ENCODE peak calls at places on chromosome 22, in nine cellular contexts. F, D, Q, Y, S, N, E, U and T are unnamed samples. For H3K4me1, the result is how much of the 10 kb centered on the place peaks cover.

GRCh38 chr22:35437038-35437437 is 37.1 kb downstream of the MCM5 start:
- DNase-seq in F (peak), D (peak), Q (no peak), Y (no peak), S (no peak), N (no peak), E (no peak), U (peak), T (no peak)

GRCh38 chr22:20422271-20422958 is 15.2 kb downstream of the SCARF2 start:
- DNase-seq in F (peak), D (peak), Q (no peak), Y (peak), S (no peak), N (no peak), E (no peak), U (no peak), T (no peak)

GRCh38 chr22:40855104-40855959 is 1.1 kb downstream of the ST13 start:
- DNase-seq in F (no peak), D (peak), Q (peak), Y (no peak), S (no peak), N (no peak), E (peak), U (no peak), T (no peak)

GRCh38 chr22:26672060-26672471 is 14.7 kb downstream of the MIAT start:
- DNase-seq in F (no peak), D (no peak), Q (peak), Y (no peak), S (no peak), N (peak), E (no peak), U (no peak), T (peak)

GRCh38 chr22:27632451-27633295 is 168.9 kb downstream of the MN1 start:
- DNase-seq in F (peak), D (no peak), Q (no peak), Y (no peak), S (no peak), N (peak), E (no peak), U (no peak), T (no peak)

GRCh38 chr22:44403166-44403565 is 90.4 kb upstream of the SHISAL1 start:
- DNase-seq in F (peak), D (no peak), Q (no peak), Y (no peak), S (no peak), N (no peak), E (no peak), U (no peak), T (no peak)

GRCh38 chr22:43276311-43276710 is 66.9 kb downstream of the SCUBE1 start:
- DNase-seq in F (peak), D (no peak), Q (no peak), Y (no peak), S (no peak), N (no peak), E (no peak), U (no peak), T (no peak)

GRCh38 chr22:17541476-17541875 is 21.8 kb upstream of the SLC25A18 start:
- DNase-seq in F (no peak), D (no peak), Q (no peak), Y (no peak), S (no peak), N (no peak), E (no peak), U (no peak), T (no peak)

GRCh38 chr22:48492371-48493320 is 1335.0 kb downstream of the BRD1 start:
- DNase-seq in F (peak), D (peak), Q (peak), Y (peak), S (no peak), N (no peak), E (peak), U (peak), T (no peak)

GRCh38 chr22:19857382-19857781 is 2.7 kb upstream of the GNB1L start:
- DNase-seq in F (no peak), D (no peak), Q (no peak), Y (no peak), S (no peak), N (no peak), E (no peak), U (no peak), T (no peak)

GRCh38 chr22:48677621-48678020 is 1150.1 kb downstream of the BRD1 start:
- DNase-seq in F (no peak), D (no peak), Q (no peak), Y (no peak), S (no peak), N (no peak), E (no peak), U (no peak), T (no peak)

GRCh38 chr22:45528046-45528445 is 25.4 kb downstream of the FBLN1 start:
- DNase-seq in F (no peak), D (no peak), Q (no peak), Y (no peak), S (no peak), N (no peak), E (no peak), U (no peak), T (no peak)

GRCh38 chr22:48807155-48807554 is 1020.5 kb downstream of the BRD1 start:
- DNase-seq in F (no peak), D (no peak), Q (no peak), Y (no peak), S (no peak), N (no peak), E (no peak), U (no peak), T (no peak)

GRCh38 chr22:43853328-43853931 is 8.9 kb downstream of the SULT4A1 start:
- DNase-seq in F (no peak), D (no peak), Q (no peak), Y (no peak), S (no peak), N (no peak), E (no peak), U (no peak), T (no peak)

GRCh38 chr22:42188808-42189447 is 58.3 kb upstream of the CYP2D6 start:
- DNase-seq in F (no peak), D (peak), Q (no peak), Y (no peak), S (no peak), N (no peak), E (no peak), U (peak), T (no peak)

GRCh38 chr22:47257566-47257965 is 495.1 kb downstream of the TBC1D22A start:
- DNase-seq in F (no peak), D (no peak), Q (no peak), Y (no peak), S (no peak), N (no peak), E (no peak), U (no peak), T (no peak)

GRCh38 chr22:27906241-27906640 is 12.8 kb downstream of the PITPNB start:
- DNase-seq in F (no peak), D (no peak), Q (no peak), Y (no peak), S (no peak), N (no peak), E (no peak), U (no peak), T (no peak)

GRCh38 chr22:20243545-20244249 is 24.4 kb downstream of the RTN4R start:
- DNase-seq in F (peak), D (peak), Q (peak), Y (peak), S (peak), N (peak), E (peak), U (no peak), T (peak)

GRCh38 chr22:47372111-47372581 is 609.7 kb downstream of the TBC1D22A start:
- DNase-seq in F (no peak), D (no peak), Q (peak), Y (peak), S (no peak), N (no peak), E (no peak), U (no peak), T (no peak)

GRCh38 chr22:45612451-45612901 is 59.2 kb upstream of the ATXN10 start:
- DNase-seq in F (peak), D (peak), Q (peak), Y (peak), S (no peak), N (peak), E (peak), U (no peak), T (no peak)

GRCh38 chr22:19974233-19974861 is 32.7 kb upstream of the TXNRD2 start:
- DNase-seq in F (peak), D (peak), Q (peak), Y (peak), S (no peak), N (no peak), E (no peak), U (peak), T (peak)

GRCh38 chr22:41799486-41800347 is 762 bp upstream of the CCDC134 start:
- DNase-seq in F (no peak), D (peak), Q (peak), Y (peak), S (no peak), N (peak), E (peak), U (no peak), T (peak)

GRCh38 chr22:41352058-41352457 is 29.7 kb upstream of the TEF start:
- DNase-seq in F (no peak), D (peak), Q (no peak), Y (no peak), S (no peak), N (no peak), E (no peak), U (peak), T (no peak)

GRCh38 chr22:49349841-49350381 is 477.8 kb downstream of the BRD1 start:
- DNase-seq in F (no peak), D (no peak), Q (no peak), Y (peak), S (no peak), N (no peak), E (no peak), U (no peak), T (no peak)

GRCh38 chr22:19103881-19104821 is 18.1 kb downstream of the DGCR2 start:
- DNase-seq in F (no peak), D (peak), Q (no peak), Y (no peak), S (no peak), N (no peak), E (no peak), U (no peak), T (no peak)

GRCh38 chr22:19287889-19288288 is 3.6 kb downstream of the CLTCL1 start:
- DNase-seq in F (no peak), D (peak), Q (no peak), Y (no peak), S (no peak), N (no peak), E (no peak), U (no peak), T (no peak)

GRCh38 chr22:17398159-17398558 is 28.9 kb downstream of the CECR2 start:
- DNase-seq in F (no peak), D (no peak), Q (no peak), Y (no peak), S (no peak), N (no peak), E (no peak), U (no peak), T (no peak)

GRCh38 chr22:36377022-36377631 is 10.6 kb downstream of the MYH9 start:
- DNase-seq in F (no peak), D (no peak), Q (no peak), Y (no peak), S (peak), N (peak), E (no peak), U (no peak), T (no peak)

GRCh38 chr22:36397081-36397766 is 9.5 kb upstream of the MYH9 start:
- DNase-seq in F (no peak), D (peak), Q (no peak), Y (peak), S (no peak), N (no peak), E (no peak), U (no peak), T (no peak)

GRCh38 chr22:25027552-25027951 is 75.0 kb downstream of the KIAA1671 start:
- DNase-seq in F (no peak), D (no peak), Q (no peak), Y (no peak), S (no peak), N (peak), E (no peak), U (no peak), T (no peak)

GRCh38 chr22:45946805-45947600 is 30.0 kb downstream of the WNT7B start:
- DNase-seq in F (no peak), D (no peak), Q (no peak), Y (no peak), S (no peak), N (peak), E (no peak), U (no peak), T (no peak)

DNA sequence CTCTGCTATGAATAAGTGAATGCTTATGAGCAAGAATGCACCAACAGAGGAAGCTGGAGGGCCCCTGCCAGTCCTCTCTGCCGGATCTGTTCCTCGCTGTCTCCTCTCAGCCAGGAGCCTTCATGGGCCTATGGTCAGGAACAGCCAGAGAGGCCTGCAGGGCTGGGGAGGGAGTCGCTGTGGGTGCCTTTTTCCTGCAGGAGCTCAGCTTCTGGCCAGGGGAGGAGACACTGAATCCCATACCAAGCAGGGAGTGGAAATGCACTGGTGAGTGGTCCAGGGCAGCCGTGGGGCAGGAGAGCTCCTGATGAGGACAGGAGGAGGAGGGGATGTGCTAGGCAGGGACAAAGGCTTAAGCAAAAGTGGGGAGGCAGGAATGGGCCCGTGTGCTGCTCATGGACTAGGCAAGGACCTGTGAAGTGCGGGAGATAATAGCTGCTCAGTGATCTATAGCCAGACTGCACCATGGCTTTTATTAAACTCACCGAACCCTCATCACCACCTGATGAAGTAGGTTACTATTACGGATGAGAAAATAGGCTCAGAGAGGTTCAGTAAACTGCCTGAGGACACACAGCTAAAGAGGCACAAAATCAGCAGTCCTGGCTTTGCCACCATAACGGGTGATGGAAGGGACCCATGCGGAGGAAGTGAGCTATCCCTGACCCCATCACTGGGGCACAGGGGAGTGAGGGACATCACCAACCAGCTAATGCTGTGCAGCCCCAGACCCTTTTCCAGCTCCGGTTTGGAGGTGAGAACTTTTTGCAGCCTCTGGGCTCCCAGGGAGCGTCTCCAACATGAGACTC is 7.1 kb upstream of the DERL3 start:
- DNase-seq in F (no peak), D (no peak), Q (no peak), Y (no peak), S (no peak), N (peak), E (no peak), U (no peak), T (no peak)
- H3K4me1 ChIP-seq in F (under half), D (under half), Q (under half), Y (under half), S (under half), N (under half), E (under half), U (under half), T (under half)

GRCh38 chr22:39524089-39524752 is 3.9 kb downstream of the ATF4 start:
- DNase-seq in F (no peak), D (peak), Q (no peak), Y (peak), S (no peak), N (no peak), E (no peak), U (no peak), T (peak)
- H3K4me1 ChIP-seq in F (under half), D (under half), Q (under half), Y (half or more), S (half or more), N (half or more), E (under half), U (under half), T (under half)

GRCh38 chr22:50473855-50474671 is 772 bp downstream of the SBF1 start:
- DNase-seq in F (peak), D (peak), Q (no peak), Y (peak), S (peak), N (peak), E (no peak), U (no peak), T (peak)

GRCh38 chr22:50471962-50472361 is 2.9 kb downstream of the SBF1 start:
- DNase-seq in F (no peak), D (no peak), Q (no peak), Y (no peak), S (no peak), N (no peak), E (no peak), U (no peak), T (no peak)

GRCh38 chr22:50474711-50475651 is at the start of gene SBF1:
- DNase-seq in F (peak), D (peak), Q (peak), Y (peak), S (peak), N (peak), E (peak), U (peak), T (peak)

GRCh38 chr22:50471197-50471847 is 3.5 kb downstream of the SBF1 start:
- DNase-seq in F (no peak), D (no peak), Q (no peak), Y (no peak), S (no peak), N (no peak), E (no peak), U (no peak), T (peak)

GRCh38 chr22:50473088-50473487 is 1.7 kb downstream of the SBF1 start:
- DNase-seq in F (no peak), D (peak), Q (no peak), Y (no peak), S (peak), N (no peak), E (no peak), U (peak), T (peak)
- H3K4me1 ChIP-seq in F (under half), D (under half), Q (under half), Y (half or more), S (half or more), N (half or more), E (under half), U (half or more), T (half or more)

GRCh38 chr22:30865656-30866055 is 102.9 kb downstream of the MORC2 start:
- DNase-seq in F (no peak), D (no peak), Q (no peak), Y (no peak), S (no peak), N (no peak), E (no peak), U (no peak), T (peak)
- H3K4me1 ChIP-seq in F (under half), D (under half), Q (under half), Y (under half), S (under half), N (under half), E (under half), U (under half), T (under half)

DNA sequence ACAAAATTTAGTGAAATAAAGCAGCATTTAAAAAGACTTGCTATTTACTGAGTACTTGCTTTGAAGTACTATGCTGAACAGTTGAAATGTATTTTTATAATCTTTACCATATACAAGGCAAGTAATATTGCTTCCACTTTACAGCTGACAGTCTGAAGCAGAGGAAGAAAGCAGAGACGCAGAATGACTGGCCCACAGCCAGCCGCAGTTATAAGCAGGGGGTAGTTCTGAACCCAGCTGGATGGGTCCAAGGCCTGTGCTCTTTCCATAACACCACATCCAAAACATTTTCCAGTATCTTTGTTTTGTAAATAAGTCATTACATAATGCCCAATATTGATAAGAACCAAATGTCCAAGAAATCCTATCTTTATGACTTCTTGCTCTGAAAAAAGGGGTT is 24.0 kb upstream of the YPEL1 start:
- DNase-seq in F (no peak), D (no peak), Q (peak), Y (no peak), S (no peak), N (no peak), E (no peak), U (no peak), T (no peak)
- H3K4me1 ChIP-seq in F (under half), D (under half), Q (under half), Y (under half), S (half or more), N (under half), E (under half), U (under half), T (under half)